ENCODE peak calls at places on chromosomes 3 and 15, in seven cellular contexts. R is SW480; X is bronchial epithelial cell; J is stimulated activated CD4-positive, alpha-beta T cell treated with anti-CD3 and anti-CD28 coated beads, Interleukin-4, amount 100 ng/mL, for 48 hours; S is HT1080; O is fibroblast of lung; W is A549. E is an unnamed sample.

GRCh38 chr15:85314139-85314538 is 66.3 kb upstream of the AKAP13 start:
- DNase-seq in W (no peak), S (no peak), X (no peak), J (no peak), R (no peak), O (peak; percentile 61), E (no peak)

GRCh38 chr3:23760325-23760724 is 45.4 kb upstream of the UBE2E1 start:
- DNase-seq in R (no peak), S (no peak), W (no peak), O (no peak), X (no peak), J (no peak), E (no peak)

GRCh38 chr3:146581080-146581601 is 24.0 kb downstream of the PLSCR5 start:
- DNase-seq in J (no peak), X (peak; percentile 67), W (no peak), R (no peak), O (no peak), S (no peak), E (no peak)

GRCh38 chr3:134486577-134487041 is 752 bp downstream of the CEP63 start:
- DNase-seq in O (peak; percentile 52), W (peak; percentile 20), S (no peak), X (peak; percentile 52), R (peak; percentile 63), J (no peak), E (no peak)

GRCh38 chr3:129032716-129033115 is 27.9 kb upstream of the GP9 start:
- DNase-seq in W (no peak), S (no peak), J (no peak), O (no peak), R (no peak), X (no peak), E (no peak)

GRCh38 chr3:45557886-45558285 is 36.7 kb upstream of the LIMD1 start:
- DNase-seq in R (no peak), O (no peak), S (no peak), J (no peak), W (no peak), X (no peak), E (no peak)

GRCh38 chr3:129448187-129448895 is 8.3 kb downstream of the IFT122 start:
- DNase-seq in X (no peak), J (no peak), R (no peak), W (no peak), O (no peak), S (no peak), E (no peak)

GRCh38 chr3:46505953-46506352 is 8.2 kb downstream of the RTP3 start:
- DNase-seq in R (no peak), J (no peak), X (no peak), S (no peak), W (no peak), O (no peak), E (no peak)

GRCh38 chr3:112653881-112654300 is 12.9 kb upstream of the CCDC80 start:
- DNase-seq in R (no peak), O (peak; percentile 96), J (no peak), X (peak; percentile 84), S (peak; percentile 84), W (peak; percentile 92), E (peak; percentile 97)

GRCh38 chr15:100863406-100864198 is 16.0 kb upstream of the ALDH1A3 start:
- DNase-seq in X (no peak), W (no peak), R (no peak), J (no peak), O (peak; percentile 70), S (no peak), E (no peak)

GRCh38 chr3:69212411-69213160 is 90.2 kb upstream of the LMOD3 start:
- DNase-seq in R (peak; percentile 12), S (peak; percentile 88), J (no peak), O (peak; percentile 87), X (peak; percentile 99), W (peak; percentile 89), E (peak; percentile 54)